ENCODE peak calls at places on chromosomes 3 and 15, in six cellular contexts. Z is vagina, Q is body of pancreas, H is kidney epithelial cell, W is DND-41, T is fibroblast of lung. U is an unnamed sample.

GRCh38 chr3:53716998-53717397 is 129.2 kb downstream of the CHDH start:
- DNase-seq in Z (no peak), Q (no peak), H (no peak), W (no peak), T (no peak), U (no peak)

GRCh38 chr3:81760215-81760614 is 1.2 kb downstream of the GBE1 start:
- DNase-seq in Z (no peak), Q (no peak), H (no peak), W (no peak), T (no peak), U (no peak)

GRCh38 chr15:58081446-58081845 is 15.9 kb upstream of the ALDH1A2 start:
- DNase-seq in Z (no peak), Q (no peak), H (no peak), W (no peak), T (no peak), U (no peak)

GRCh38 chr15:101562428-101563059 is 73.0 kb upstream of the PCSK6 start:
- DNase-seq in Z (peak), Q (no peak), H (no peak), W (no peak), T (no peak), U (no peak)

GRCh38 chr15:31306426-31307269 is 20.0 kb upstream of the KLF13 start:
- DNase-seq in Z (no peak), Q (no peak), H (no peak), W (peak), T (peak), U (no peak)

GRCh38 chr3:192906940-192907339 is 10.7 kb downstream of the MB21D2 start:
- DNase-seq in Z (no peak), Q (no peak), H (no peak), W (no peak), T (no peak), U (no peak)

GRCh38 chr3:111285691-111286090 is 214.1 kb downstream of the NECTIN3 start:
- DNase-seq in Z (no peak), Q (peak), H (no peak), W (peak), T (no peak), U (no peak)

GRCh38 chr3:48404440-48405342 is 25.2 kb downstream of the PLXNB1 start:
- DNase-seq in Z (no peak), Q (peak), H (no peak), W (peak), T (no peak), U (no peak)

GRCh38 chr3:71339049-71339448 is 244.5 kb downstream of the FOXP1 start:
- DNase-seq in Z (no peak), Q (no peak), H (no peak), W (no peak), T (peak), U (no peak)

GRCh38 chr3:63037116-63037515 is 161.9 kb upstream of the CADPS start:
- DNase-seq in Z (no peak), Q (no peak), H (no peak), W (no peak), T (no peak), U (peak)

GRCh38 chr15:56767315-56767714 is 34.0 kb upstream of the ZNF280D start:
- DNase-seq in Z (no peak), Q (no peak), H (no peak), W (no peak), T (peak), U (no peak)

GRCh38 chr3:125045965-125046364 is 9.8 kb downstream of the HEG1 start:
- DNase-seq in Z (no peak), Q (no peak), H (no peak), W (no peak), T (peak), U (peak)

GRCh38 chr15:79779739-79780138 is 117.1 kb downstream of the MTHFS start:
- DNase-seq in Z (no peak), Q (no peak), H (no peak), W (no peak), T (no peak), U (no peak)

GRCh38 chr3:191259486-191259885 is 60.4 kb downstream of the OSTN start:
- DNase-seq in Z (no peak), Q (no peak), H (no peak), W (no peak), T (no peak), U (no peak)

GRCh38 chr3:58861551-58861950 is 188.3 kb downstream of the CFAP20DC start:
- DNase-seq in Z (no peak), Q (no peak), H (no peak), W (no peak), T (no peak), U (no peak)

GRCh38 chr3:52246728-52247454 is 1.3 kb downstream of the PPM1M start:
- DNase-seq in Z (peak), Q (no peak), H (no peak), W (peak), T (no peak), U (no peak)

DNA sequence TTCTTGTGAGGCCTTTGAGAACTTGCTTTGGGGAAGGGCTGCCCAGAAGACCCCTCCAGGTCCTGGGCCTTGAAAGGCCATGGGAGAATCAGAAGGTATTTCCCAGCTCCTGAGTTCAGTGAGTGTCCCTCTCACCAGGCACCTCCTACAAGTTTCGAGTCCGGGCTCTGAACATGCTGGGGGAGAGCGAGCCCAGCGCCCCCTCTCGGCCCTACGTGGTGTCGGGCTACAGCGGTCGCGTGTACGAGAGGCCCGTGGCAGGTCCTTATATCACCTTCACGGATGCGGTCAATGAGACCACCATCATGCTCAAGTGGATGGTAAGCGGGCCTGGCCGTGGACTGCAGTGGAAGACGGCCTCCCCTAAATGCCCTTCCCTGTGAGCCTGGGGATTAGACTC is 68.3 kb downstream of the BOC start:
- DNase-seq in Z (no peak), Q (no peak), H (no peak), W (no peak), T (no peak), U (no peak)
- TF ChIP-seq CTCF in Z (no peak), Q (no peak), H (no peak), W (no peak), T (no peak), U (no peak)

DNA sequence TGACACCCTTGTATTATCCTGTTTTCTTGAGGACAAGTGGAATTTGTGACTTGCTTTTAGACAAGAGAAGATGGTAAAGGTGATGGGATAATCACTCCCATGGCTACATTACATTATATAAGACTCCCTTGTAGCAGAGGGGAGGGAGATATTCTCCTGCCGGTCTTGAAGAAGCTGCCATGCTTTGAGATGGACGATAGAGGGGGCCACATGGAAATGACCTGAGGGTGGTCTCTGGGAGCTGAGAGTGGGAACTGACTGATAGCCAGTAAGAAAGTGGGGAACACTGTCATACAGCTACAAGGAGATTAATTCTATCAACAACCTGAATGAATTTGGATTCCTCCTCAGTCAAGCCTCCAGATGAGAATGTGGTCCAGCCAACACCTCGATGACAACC is 540.1 kb downstream of the NTRK3 start:
- DNase-seq in Z (no peak), Q (no peak), H (no peak), W (no peak), T (no peak), U (no peak)
- TF ChIP-seq CTCF in Z (no peak), Q (no peak), H (no peak), W (no peak), T (no peak), U (no peak)

DNA sequence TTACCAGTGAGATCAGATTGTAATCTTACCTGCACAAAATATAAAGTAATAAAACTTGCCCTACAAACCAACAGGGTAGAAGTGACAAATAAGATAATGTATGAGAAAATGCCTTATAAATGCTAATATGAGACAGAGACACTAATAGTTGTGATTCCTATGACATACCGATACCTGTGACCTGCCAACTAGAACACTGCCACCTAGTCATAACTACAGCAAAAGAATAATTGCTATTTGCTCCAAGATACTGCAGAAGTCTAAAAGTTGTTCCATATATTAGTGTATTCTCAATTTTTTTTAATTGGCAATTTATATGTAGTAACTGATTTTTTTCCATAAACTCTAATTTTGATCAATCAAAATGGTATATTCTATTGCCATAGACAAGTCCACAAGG is 25.3 kb upstream of the GP5 start:
- DNase-seq in Z (no peak), Q (no peak), H (no peak), W (no peak), T (no peak), U (no peak)
- TF ChIP-seq CTCF in Z (no peak), Q (no peak), H (no peak), W (no peak), T (no peak), U (no peak)

GRCh38 chr15:71484080-71484479 is 326.3 kb upstream of the NR2E3 start:
- DNase-seq in Z (no peak), Q (no peak), H (no peak), W (no peak), T (no peak), U (no peak)

GRCh38 chr15:71489570-71489969 is 320.8 kb upstream of the NR2E3 start:
- DNase-seq in Z (no peak), Q (no peak), H (no peak), W (no peak), T (no peak), U (no peak)

GRCh38 chr15:71480566-71480965 is 329.8 kb upstream of the NR2E3 start:
- DNase-seq in Z (no peak), Q (no peak), H (no peak), W (no peak), T (no peak), U (no peak)

GRCh38 chr15:71485094-71485693 is 325.2 kb upstream of the NR2E3 start:
- DNase-seq in Z (no peak), Q (no peak), H (no peak), W (no peak), T (peak), U (no peak)
- TF ChIP-seq CTCF in Z (no peak), Q (no peak), H (peak), W (peak), T (peak), U (peak)

DNA sequence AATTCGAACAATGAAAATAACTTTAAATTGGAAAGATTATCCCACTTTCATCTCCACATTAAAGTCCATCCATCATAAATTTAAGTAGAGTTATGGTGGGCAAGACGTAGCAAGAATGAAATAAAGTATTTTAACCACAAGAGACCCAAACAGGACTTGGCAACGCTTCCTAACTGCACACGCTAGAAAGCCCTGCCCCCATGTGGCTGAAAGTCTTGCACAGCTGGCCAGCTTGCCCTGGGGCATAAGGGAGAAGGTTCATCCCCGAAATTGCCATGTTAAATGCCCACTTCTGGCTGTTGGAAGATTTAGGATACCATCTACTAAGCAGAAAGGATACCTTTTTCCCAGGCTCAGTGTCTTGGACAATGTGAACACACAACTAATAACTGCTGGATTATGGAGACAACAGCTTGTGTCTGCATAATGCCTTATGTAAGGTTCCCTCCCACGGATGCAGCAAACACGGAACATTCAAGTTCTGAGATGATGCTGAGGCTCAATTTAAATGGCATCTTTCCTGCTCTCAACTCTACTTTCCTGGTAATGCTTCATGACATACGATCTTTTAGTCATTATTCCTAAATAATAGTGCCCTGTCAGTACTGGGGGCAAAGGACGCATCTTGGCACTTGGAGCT is 116.6 kb upstream of the TJP1 start:
- DNase-seq in Z (no peak), Q (no peak), H (no peak), W (no peak), T (no peak), U (peak)
- TF ChIP-seq CTCF in Z (no peak), Q (no peak), H (peak), W (peak), T (peak), U (no peak)

DNA sequence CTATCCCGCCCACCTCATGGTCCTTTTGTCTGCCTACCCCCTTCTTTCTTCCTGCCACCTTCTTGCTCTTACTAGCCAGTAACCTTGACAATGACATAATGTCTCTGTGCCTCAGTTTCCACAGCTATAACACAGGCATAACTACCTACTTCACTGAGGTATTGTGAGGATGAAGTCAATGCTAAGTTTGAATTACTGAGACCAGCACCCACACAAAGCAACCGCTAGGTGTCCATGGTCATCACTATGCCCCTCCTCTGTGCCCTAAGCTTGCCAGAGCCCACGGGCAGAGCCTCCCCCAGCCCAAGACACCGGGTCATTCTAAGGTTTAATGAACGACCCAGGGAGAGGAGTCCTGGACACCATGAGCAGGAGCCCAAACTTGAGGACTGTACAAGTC is 101.6 kb downstream of the OXNAD1 start:
- DNase-seq in Z (no peak), Q (no peak), H (no peak), W (no peak), T (no peak), U (no peak)
- TF ChIP-seq CTCF in Z (no peak), Q (no peak), H (no peak), W (no peak), T (no peak), U (no peak)

GRCh38 chr15:98609144-98609852 is 39.0 kb upstream of the IGF1R start:
- DNase-seq in Z (no peak), Q (no peak), H (peak), W (no peak), T (peak), U (peak)

GRCh38 chr15:98614681-98615080 is 33.7 kb upstream of the IGF1R start:
- DNase-seq in Z (no peak), Q (no peak), H (no peak), W (no peak), T (no peak), U (no peak)

GRCh38 chr15:98611031-98611430 is 37.3 kb upstream of the IGF1R start:
- DNase-seq in Z (no peak), Q (peak), H (no peak), W (no peak), T (no peak), U (no peak)

GRCh38 chr15:98612490-98613110 is 35.7 kb upstream of the IGF1R start:
- DNase-seq in Z (no peak), Q (peak), H (no peak), W (peak), T (no peak), U (no peak)

DNA sequence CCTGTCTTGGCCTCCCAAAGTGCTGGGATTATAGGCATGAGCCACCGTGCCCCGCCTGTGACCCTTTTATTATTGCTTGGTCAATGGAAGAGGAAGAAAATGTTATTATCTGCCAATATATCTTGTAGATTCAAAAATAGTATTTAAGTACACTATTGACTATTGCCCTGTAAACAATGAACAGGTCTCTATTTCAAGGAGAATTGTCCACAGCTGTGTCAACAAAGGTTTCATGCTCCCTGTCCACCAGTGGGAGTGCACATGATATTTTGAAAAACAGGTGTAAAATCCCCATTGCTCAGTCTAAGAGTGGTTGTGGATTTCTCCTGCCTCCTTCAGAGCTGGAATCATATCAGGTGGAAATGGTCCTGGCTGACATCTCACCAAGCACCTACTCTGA is 36.5 kb upstream of the IGF1R start:
- DNase-seq in Z (no peak), Q (peak), H (no peak), W (no peak), T (no peak), U (no peak)
- TF ChIP-seq CTCF in Z (no peak), Q (no peak), H (no peak), W (no peak), T (no peak), U (no peak)

GRCh38 chr15:33074942-33075341 is 119.6 kb downstream of the FMN1 start:
- DNase-seq in Z (no peak), Q (no peak), H (no peak), W (no peak), T (no peak), U (no peak)
- TF ChIP-seq CTCF in Z (no peak), Q (no peak), H (no peak), W (no peak), T (no peak), U (no peak)

GRCh38 chr3:64046527-64046926 is 23.2 kb upstream of the PSMD6 start:
- DNase-seq in Z (no peak), Q (no peak), H (no peak), W (no peak), T (no peak), U (no peak)
- TF ChIP-seq CTCF in Z (no peak), Q (no peak), H (no peak), W (no peak), T (no peak), U (no peak)